ENCODE peak calls at places on chromosome 17, in six cellular contexts. One of them, this sample, is unnamed.

GRCh38 chr17:67759355-67760171 is 41.8 kb downstream of the NOL11 start:
- DNase-seq in NCI-H2081: no peak
- DNase-seq in B cell: no peak
- DNase-seq in cerebellum: no peak
- DNase-seq in effector memory CD4-positive, alpha-beta T cell: no peak
- DNase-seq in colonic mucosa: no peak
- DNase-seq in this sample: no peak

GRCh38 chr17:42072323-42073187 is 22.2 kb upstream of the C17orf113 start:
- DNase-seq in NCI-H2081: no peak
- DNase-seq in B cell: peak
- DNase-seq in cerebellum: no peak
- DNase-seq in effector memory CD4-positive, alpha-beta T cell: no peak
- DNase-seq in colonic mucosa: no peak
- DNase-seq in this sample: no peak

GRCh38 chr17:41959030-41959335 is 7.6 kb upstream of the CNP start:
- DNase-seq in NCI-H2081: no peak
- DNase-seq in B cell: no peak
- DNase-seq in cerebellum: no peak
- DNase-seq in effector memory CD4-positive, alpha-beta T cell: no peak
- DNase-seq in colonic mucosa: no peak
- DNase-seq in this sample: no peak

GRCh38 chr17:71726320-71726719 is 394.5 kb upstream of the SOX9 start:
- DNase-seq in NCI-H2081: peak
- DNase-seq in B cell: no peak
- DNase-seq in cerebellum: peak
- DNase-seq in effector memory CD4-positive, alpha-beta T cell: no peak
- DNase-seq in colonic mucosa: no peak
- DNase-seq in this sample: no peak

GRCh38 chr17:64641499-64641898 is 20.6 kb downstream of the SMURF2 start:
- DNase-seq in NCI-H2081: peak
- DNase-seq in B cell: no peak
- DNase-seq in cerebellum: no peak
- DNase-seq in effector memory CD4-positive, alpha-beta T cell: no peak
- DNase-seq in colonic mucosa: no peak
- DNase-seq in this sample: no peak

GRCh38 chr17:28133562-28133970 is 91.1 kb downstream of the NLK start:
- DNase-seq in NCI-H2081: no peak
- DNase-seq in B cell: no peak
- DNase-seq in cerebellum: no peak
- DNase-seq in effector memory CD4-positive, alpha-beta T cell: no peak
- DNase-seq in colonic mucosa: no peak
- DNase-seq in this sample: no peak

GRCh38 chr17:81242421-81243332 is 3.6 kb downstream of the NDUFAF8 start:
- DNase-seq in NCI-H2081: no peak
- DNase-seq in B cell: no peak
- DNase-seq in cerebellum: no peak
- DNase-seq in effector memory CD4-positive, alpha-beta T cell: no peak
- DNase-seq in colonic mucosa: no peak
- DNase-seq in this sample: no peak

GRCh38 chr17:57993471-57994365 is 5.7 kb upstream of the VEZF1 start:
- DNase-seq in NCI-H2081: peak
- DNase-seq in B cell: no peak
- DNase-seq in cerebellum: no peak
- DNase-seq in effector memory CD4-positive, alpha-beta T cell: no peak
- DNase-seq in colonic mucosa: no peak
- DNase-seq in this sample: no peak

GRCh38 chr17:76419576-76420245 is 33.2 kb downstream of the UBE2O start:
- DNase-seq in NCI-H2081: no peak
- DNase-seq in B cell: peak
- DNase-seq in cerebellum: peak
- DNase-seq in effector memory CD4-positive, alpha-beta T cell: no peak
- DNase-seq in colonic mucosa: no peak
- DNase-seq in this sample: no peak

GRCh38 chr17:4947411-4948165 is 742 bp downstream of the PFN1 start:
- DNase-seq in NCI-H2081: peak
- DNase-seq in B cell: peak
- DNase-seq in cerebellum: peak
- DNase-seq in effector memory CD4-positive, alpha-beta T cell: peak
- DNase-seq in colonic mucosa: peak
- DNase-seq in this sample: peak

GRCh38 chr17:50256826-50257573 is 17.3 kb upstream of the TMEM92 start:
- DNase-seq in NCI-H2081: no peak
- DNase-seq in B cell: peak
- DNase-seq in cerebellum: no peak
- DNase-seq in effector memory CD4-positive, alpha-beta T cell: no peak
- DNase-seq in colonic mucosa: no peak
- DNase-seq in this sample: no peak

GRCh38 chr17:65554568-65555223 is 6.8 kb downstream of the AXIN2 start:
- DNase-seq in NCI-H2081: no peak
- DNase-seq in B cell: no peak
- DNase-seq in cerebellum: peak
- DNase-seq in effector memory CD4-positive, alpha-beta T cell: no peak
- DNase-seq in colonic mucosa: peak
- DNase-seq in this sample: no peak

GRCh38 chr17:13002761-13003453 is 14.9 kb downstream of the ELAC2 start:
- DNase-seq in NCI-H2081: peak
- DNase-seq in B cell: peak
- DNase-seq in cerebellum: peak
- DNase-seq in effector memory CD4-positive, alpha-beta T cell: no peak
- DNase-seq in colonic mucosa: peak
- DNase-seq in this sample: peak

GRCh38 chr17:48429156-48429555 is 858 bp downstream of the SKAP1 start:
- DNase-seq in NCI-H2081: peak
- DNase-seq in B cell: no peak
- DNase-seq in cerebellum: no peak
- DNase-seq in effector memory CD4-positive, alpha-beta T cell: no peak
- DNase-seq in colonic mucosa: no peak
- DNase-seq in this sample: peak

GRCh38 chr17:83152745-83153611 is 73.6 kb downstream of the METRNL start:
- DNase-seq in NCI-H2081: no peak
- DNase-seq in B cell: no peak
- DNase-seq in cerebellum: peak
- DNase-seq in effector memory CD4-positive, alpha-beta T cell: no peak
- DNase-seq in colonic mucosa: no peak
- DNase-seq in this sample: no peak

GRCh38 chr17:39408360-39408759 is 6.9 kb upstream of the FBXL20 start:
- DNase-seq in NCI-H2081: no peak
- DNase-seq in B cell: no peak
- DNase-seq in cerebellum: no peak
- DNase-seq in effector memory CD4-positive, alpha-beta T cell: no peak
- DNase-seq in colonic mucosa: no peak
- DNase-seq in this sample: no peak

GRCh38 chr17:51118330-51119195 is 2.1 kb downstream of the SPAG9 start:
- DNase-seq in NCI-H2081: peak
- DNase-seq in B cell: no peak
- DNase-seq in cerebellum: peak
- DNase-seq in effector memory CD4-positive, alpha-beta T cell: no peak
- DNase-seq in colonic mucosa: peak
- DNase-seq in this sample: peak

GRCh38 chr17:75271233-75271954 is 363 bp upstream of the MIF4GD start:
- DNase-seq in NCI-H2081: peak
- DNase-seq in B cell: peak
- DNase-seq in cerebellum: peak
- DNase-seq in effector memory CD4-positive, alpha-beta T cell: peak
- DNase-seq in colonic mucosa: peak
- DNase-seq in this sample: peak

GRCh38 chr17:44546711-44547606 is 10.3 kb upstream of the FZD2 start:
- DNase-seq in NCI-H2081: no peak
- DNase-seq in B cell: no peak
- DNase-seq in cerebellum: no peak
- DNase-seq in effector memory CD4-positive, alpha-beta T cell: no peak
- DNase-seq in colonic mucosa: no peak
- DNase-seq in this sample: no peak

GRCh38 chr17:70552230-70552981 is 383.1 kb downstream of the KCNJ2 start:
- DNase-seq in NCI-H2081: peak
- DNase-seq in B cell: no peak
- DNase-seq in cerebellum: peak
- DNase-seq in effector memory CD4-positive, alpha-beta T cell: no peak
- DNase-seq in colonic mucosa: no peak
- DNase-seq in this sample: peak

GRCh38 chr17:59331929-59332889 is 754 bp downstream of the YPEL2 start:
- DNase-seq in NCI-H2081: no peak
- DNase-seq in B cell: peak
- DNase-seq in cerebellum: no peak
- DNase-seq in effector memory CD4-positive, alpha-beta T cell: no peak
- DNase-seq in colonic mucosa: peak
- DNase-seq in this sample: peak

GRCh38 chr17:17587614-17588336 is 3.7 kb downstream of the PEMT start:
- DNase-seq in NCI-H2081: no peak
- DNase-seq in B cell: no peak
- DNase-seq in cerebellum: no peak
- DNase-seq in effector memory CD4-positive, alpha-beta T cell: no peak
- DNase-seq in colonic mucosa: no peak
- DNase-seq in this sample: no peak

GRCh38 chr17:30196504-30196903 is 39.0 kb downstream of the SLC6A4 start:
- DNase-seq in NCI-H2081: no peak
- DNase-seq in B cell: no peak
- DNase-seq in cerebellum: no peak
- DNase-seq in effector memory CD4-positive, alpha-beta T cell: no peak
- DNase-seq in colonic mucosa: no peak
- DNase-seq in this sample: no peak

GRCh38 chr17:34230342-34230741 is 24.7 kb upstream of the CCL2 start:
- DNase-seq in NCI-H2081: no peak
- DNase-seq in B cell: no peak
- DNase-seq in cerebellum: no peak
- DNase-seq in effector memory CD4-positive, alpha-beta T cell: no peak
- DNase-seq in colonic mucosa: no peak
- DNase-seq in this sample: no peak

GRCh38 chr17:19508327-19508867 is 25.3 kb upstream of the SLC47A1 start:
- DNase-seq in NCI-H2081: peak
- DNase-seq in B cell: peak
- DNase-seq in cerebellum: peak
- DNase-seq in effector memory CD4-positive, alpha-beta T cell: peak
- DNase-seq in colonic mucosa: peak
- DNase-seq in this sample: no peak

GRCh38 chr17:28554565-28554964 is 2.1 kb upstream of the UNC119 start:
- DNase-seq in NCI-H2081: no peak
- DNase-seq in B cell: no peak
- DNase-seq in cerebellum: peak
- DNase-seq in effector memory CD4-positive, alpha-beta T cell: no peak
- DNase-seq in colonic mucosa: no peak
- DNase-seq in this sample: no peak

GRCh38 chr17:81722184-81723120 is 10.4 kb downstream of the SLC25A10 start:
- DNase-seq in NCI-H2081: no peak
- DNase-seq in B cell: no peak
- DNase-seq in cerebellum: no peak
- DNase-seq in effector memory CD4-positive, alpha-beta T cell: no peak
- DNase-seq in colonic mucosa: peak
- DNase-seq in this sample: peak

GRCh38 chr17:16432017-16432416 is 16.6 kb downstream of the TRPV2 start:
- DNase-seq in NCI-H2081: no peak
- DNase-seq in B cell: no peak
- DNase-seq in cerebellum: no peak
- DNase-seq in effector memory CD4-positive, alpha-beta T cell: no peak
- DNase-seq in colonic mucosa: no peak
- DNase-seq in this sample: no peak

GRCh38 chr17:65527381-65527780 is 34.1 kb downstream of the AXIN2 start:
- DNase-seq in NCI-H2081: no peak
- DNase-seq in B cell: no peak
- DNase-seq in cerebellum: no peak
- DNase-seq in effector memory CD4-positive, alpha-beta T cell: no peak
- DNase-seq in colonic mucosa: no peak
- DNase-seq in this sample: no peak

GRCh38 chr17:31499771-31500554 is 108.5 kb downstream of the RAB11FIP4 start:
- DNase-seq in NCI-H2081: no peak
- DNase-seq in B cell: no peak
- DNase-seq in cerebellum: peak
- DNase-seq in effector memory CD4-positive, alpha-beta T cell: no peak
- DNase-seq in colonic mucosa: no peak
- DNase-seq in this sample: peak

GRCh38 chr17:36779550-36779949 is 157.7 kb upstream of the LHX1 start:
- DNase-seq in NCI-H2081: no peak
- DNase-seq in B cell: no peak
- DNase-seq in cerebellum: no peak
- DNase-seq in effector memory CD4-positive, alpha-beta T cell: no peak
- DNase-seq in colonic mucosa: no peak
- DNase-seq in this sample: no peak

GRCh38 chr17:71970312-71970711 is 150.5 kb upstream of the SOX9 start:
- DNase-seq in NCI-H2081: no peak
- DNase-seq in B cell: no peak
- DNase-seq in cerebellum: no peak
- DNase-seq in effector memory CD4-positive, alpha-beta T cell: no peak
- DNase-seq in colonic mucosa: no peak
- DNase-seq in this sample: peak

GRCh38 chr17:7930841-7931631 is 710 bp downstream of the TRAPPC1 start:
- DNase-seq in NCI-H2081: no peak
- DNase-seq in B cell: no peak
- DNase-seq in cerebellum: no peak
- DNase-seq in effector memory CD4-positive, alpha-beta T cell: no peak
- DNase-seq in colonic mucosa: no peak
- DNase-seq in this sample: no peak

GRCh38 chr17:64262422-64263260 is at the start of gene TEX2:
- DNase-seq in NCI-H2081: peak
- DNase-seq in B cell: peak
- DNase-seq in cerebellum: peak
- DNase-seq in effector memory CD4-positive, alpha-beta T cell: peak
- DNase-seq in colonic mucosa: peak
- DNase-seq in this sample: peak